ENCODE peak calls at places on chromosomes 2 and 18, in five cellular contexts. V, X, U, B and G are unnamed samples.

GRCh38 chr2:204842731-204843490 is 297.6 kb downstream of the PARD3B start:
- DNase-seq in B (peak; percentile 91), V (peak; percentile 85), U (peak; percentile 89), X (peak; percentile 32), G (peak; percentile 97)

GRCh38 chr2:225820828-225821227 is 421.3 kb downstream of the NYAP2 start:
- DNase-seq in V (no peak), B (no peak), U (no peak), X (no peak), G (no peak)

GRCh38 chr2:29398384-29399237 is 283.4 kb downstream of the CLIP4 start:
- DNase-seq in X (no peak), B (no peak), U (no peak), V (peak; percentile 4), G (no peak)

GRCh38 chr2:136582631-136583205 is 182.6 kb upstream of the THSD7B start:
- DNase-seq in X (no peak), V (peak; percentile 59), B (peak; percentile 2), U (no peak), G (no peak)

GRCh38 chr2:149915151-149915550 is 327.6 kb upstream of the MMADHC start:
- DNase-seq in B (no peak), X (no peak), V (no peak), U (no peak), G (no peak)

GRCh38 chr2:203718087-203718486 is 11.6 kb downstream of the CD28 start:
- DNase-seq in U (no peak), X (no peak), B (no peak), V (no peak), G (no peak)

GRCh38 chr2:216142540-216142939 is 33.4 kb downstream of the XRCC5 start:
- DNase-seq in X (no peak), U (peak; percentile 67), B (peak; percentile 83), V (no peak), G (peak; percentile 84)

GRCh38 chr2:57698935-57699449 is 347.6 kb upstream of the VRK2 start:
- DNase-seq in V (no peak), U (no peak), X (no peak), B (no peak), G (no peak)

GRCh38 chr18:46680784-46681695 is 24.0 kb upstream of the LOXHD1 start:
- DNase-seq in U (no peak), X (no peak), V (no peak), B (no peak), G (no peak)

GRCh38 chr2:48065096-48065495 is 158.8 kb upstream of the FBXO11 start:
- DNase-seq in X (no peak), V (peak; percentile 25), U (no peak), B (no peak), G (no peak)

GRCh38 chr2:212177724-212178123 is 360.9 kb downstream of the ERBB4 start:
- DNase-seq in X (no peak), B (peak; percentile 6), U (no peak), V (no peak), G (no peak)

GRCh38 chr2:217945530-217945929 is 57.3 kb downstream of the TNS1 start:
- DNase-seq in X (no peak), V (no peak), B (no peak), U (no peak), G (no peak)

GRCh38 chr18:12891561-12891960 is 7.5 kb upstream of the PTPN2 start:
- DNase-seq in X (no peak), B (no peak), U (no peak), V (no peak), G (no peak)

GRCh38 chr2:50125230-50125629 is 906.7 kb downstream of the NRXN1 start:
- DNase-seq in V (no peak), X (no peak), B (no peak), U (no peak), G (no peak)

GRCh38 chr2:121532347-121532766 is 1.7 kb downstream of the RNU4ATAC start:
- DNase-seq in B (peak; percentile 82), V (no peak), X (no peak), U (no peak), G (peak; percentile 47)

GRCh38 chr18:23849141-23849540 is 159.9 kb downstream of the LAMA3 start:
- DNase-seq in X (no peak), B (no peak), V (no peak), U (no peak), G (no peak)

GRCh38 chr2:23367760-23368159 is 17.2 kb upstream of the KLHL29 start:
- DNase-seq in B (peak; percentile 69), X (no peak), V (no peak), U (no peak), G (peak; percentile 26)

GRCh38 chr2:12685145-12685544 is 31.6 kb upstream of the TRIB2 start:
- DNase-seq in U (no peak), X (no peak), B (no peak), V (no peak), G (no peak)

GRCh38 chr2:71821856-71822255 is 325.8 kb downstream of the CYP26B1 start:
- DNase-seq in U (no peak), V (no peak), X (no peak), B (no peak), G (no peak)

GRCh38 chr2:113979172-113980128 is 89.6 kb downstream of the ACTR3 start:
- DNase-seq in B (no peak), X (no peak), V (no peak), U (no peak), G (no peak)

GRCh38 chr2:133777607-133778006 is 209.3 kb upstream of the NCKAP5 start:
- DNase-seq in X (no peak), B (peak; percentile 42), V (peak; percentile 60), U (no peak), G (peak; percentile 27)

GRCh38 chr2:101860157-101860556 is 131.6 kb upstream of the IL1R2 start:
- DNase-seq in V (no peak), B (no peak), U (no peak), X (no peak), G (no peak)

GRCh38 chr18:58670561-58671121 is 624 bp upstream of the MALT1 start:
- DNase-seq in U (no peak), X (peak; percentile 27), B (no peak), V (peak; percentile 33), G (peak; percentile 38)

GRCh38 chr18:58671941-58672565 is 788 bp downstream of the MALT1 start:
- DNase-seq in V (peak; percentile 74), B (peak; percentile 62), U (no peak), X (peak; percentile 24), G (peak; percentile 66)

GRCh38 chr18:58668897-58669296 is 2.4 kb upstream of the MALT1 start:
- DNase-seq in U (no peak), X (no peak), B (peak; percentile 59), V (peak; percentile 67), G (peak; percentile 12)

GRCh38 chr18:58669731-58670379 is 1.4 kb upstream of the MALT1 start:
- DNase-seq in X (no peak), B (peak; percentile 27), V (peak; percentile 92), U (no peak), G (peak; percentile 25)

DNA sequence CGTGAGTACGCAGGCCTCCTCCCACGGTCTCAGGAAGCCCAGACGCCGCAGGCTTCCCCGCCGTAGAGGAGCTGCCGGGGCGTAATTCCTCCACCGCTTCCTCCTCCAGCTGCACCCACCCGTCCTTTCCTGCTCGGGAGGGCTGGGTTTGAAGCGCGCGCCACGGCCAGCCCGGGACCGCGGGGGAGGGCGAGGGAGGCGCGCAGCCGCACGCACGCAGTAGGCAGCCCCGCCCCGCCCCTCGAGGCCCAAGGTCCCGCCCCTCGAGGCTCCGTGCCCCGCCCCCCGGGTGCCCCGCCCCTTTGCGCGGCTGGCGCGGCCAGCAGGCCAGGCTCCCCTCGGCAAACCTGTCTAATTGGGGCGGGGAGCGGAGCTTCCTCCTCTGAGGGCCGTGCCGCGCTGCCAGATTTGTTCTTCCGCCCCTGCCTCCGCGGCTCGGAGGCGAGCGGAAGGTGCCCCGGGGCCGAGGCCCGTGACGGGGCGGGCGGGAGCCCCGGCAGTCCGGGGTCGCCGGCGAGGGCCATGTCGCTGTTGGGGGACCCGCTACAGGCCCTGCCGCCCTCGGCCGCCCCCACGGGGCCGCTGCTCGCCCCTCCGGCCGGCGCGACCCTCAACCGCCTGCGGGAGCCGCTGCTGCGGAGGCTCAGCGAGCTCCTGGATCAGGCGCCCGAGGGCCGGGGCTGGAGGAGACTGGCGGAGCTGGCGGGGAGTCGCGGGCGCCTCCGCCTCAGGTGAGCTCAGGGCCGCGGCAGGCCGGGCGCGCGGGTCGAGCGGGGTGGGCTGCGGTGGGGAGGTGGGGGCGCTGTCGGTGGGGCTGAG is at the start of gene MALT1:
- DNase-seq in X (peak; percentile 84), B (peak; percentile 95), V (peak; percentile 91), U (peak; percentile 57), G (peak; percentile 87)
- TF ChIP-seq CTCF in X (no peak), B (no peak), V (no peak), U (no peak), G (no peak)

GRCh38 chr18:37553633-37554398 is 11.8 kb downstream of the CELF4 start:
- DNase-seq in U (no peak), V (no peak), X (no peak), B (no peak), G (no peak)
- TF ChIP-seq CTCF in U (peak; percentile 21), V (no peak), X (no peak), B (no peak), G (peak; percentile 20)

GRCh38 chr2:85283641-85284040 is 44.1 kb downstream of the TGOLN2 start:
- DNase-seq in V (no peak), X (no peak), B (no peak), U (no peak), G (no peak)
- TF ChIP-seq CTCF in V (no peak), X (no peak), B (no peak), U (no peak), G (no peak)

GRCh38 chr2:96144481-96145027 is 686 bp downstream of the DUSP2 start:
- DNase-seq in V (peak; percentile 5), B (no peak), U (no peak), X (no peak), G (no peak)
- TF ChIP-seq CTCF in V (no peak), B (no peak), U (no peak), X (no peak), G (no peak)

DNA sequence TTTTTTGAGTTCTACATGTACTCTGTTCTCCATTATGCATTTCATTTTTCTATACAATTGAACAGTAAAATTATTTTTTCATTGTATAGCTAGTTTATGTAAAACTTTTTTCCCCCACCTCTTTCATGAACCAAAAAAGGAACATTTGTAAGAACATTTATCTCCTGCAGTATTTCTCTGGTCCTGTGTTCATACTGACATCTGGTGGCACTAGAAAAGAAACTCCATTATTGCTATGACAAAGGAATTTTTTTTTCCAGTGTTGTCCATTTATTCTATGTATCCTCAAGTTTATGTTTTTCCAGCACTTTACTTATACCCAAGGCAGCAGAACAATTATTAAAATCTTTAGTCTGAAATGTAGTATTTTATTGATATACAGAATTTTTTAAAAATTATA is 27.4 kb upstream of the CHAC2 start:
- DNase-seq in X (no peak), B (peak; percentile 54), V (peak; percentile 26), U (no peak), G (peak; percentile 53)
- TF ChIP-seq CTCF in X (no peak), B (no peak), V (peak; percentile 54), U (peak; percentile 33), G (peak; percentile 53)

GRCh38 chr2:193963472-193964119 is 1693.4 kb upstream of the SLC39A10 start:
- DNase-seq in X (no peak), V (peak; percentile 71), B (peak; percentile 61), U (no peak), G (peak; percentile 8)
- TF ChIP-seq CTCF in X (no peak), V (peak; percentile 61), B (peak; percentile 26), U (peak; percentile 60), G (peak; percentile 42)